ENCODE peak calls at places on chromosomes 13 and 19, in ten cellular contexts. P is Peyer's patch, F is brain microvascular endothelial cell, K is colonic mucosa, R is transverse colon, U is heart left ventricle, C is body of pancreas, M is suprapubic skin, D is adrenal gland, E is left ventricle myocardium inferior. G is an unnamed sample.

GRCh38 chr19:2478756-2479555 is 3.0 kb downstream of the GADD45B start:
- DNase-seq in K (peak), D (peak), M (peak), C (peak), U (peak), F (peak), R (peak), E (peak), P (peak), G (peak)

GRCh38 chr19:35946203-35946602 is 10.0 kb downstream of the LRFN3 start:
- DNase-seq in U (no peak), F (no peak), C (no peak), D (no peak), E (no peak), P (no peak), K (no peak), R (no peak), M (no peak), G (no peak)

GRCh38 chr19:44608391-44608821 is 5.0 kb upstream of the IGSF23 start:
- DNase-seq in C (no peak), E (no peak), U (no peak), R (no peak), D (no peak), K (peak), M (no peak), P (no peak), F (no peak), G (no peak)

GRCh38 chr19:19170053-19170945 is at the start of gene MEF2B:
- DNase-seq in D (peak), M (peak), F (peak), K (peak), C (peak), E (peak), P (peak), R (peak), U (peak), G (peak)

GRCh38 chr13:89925107-89925506 is 1422.4 kb upstream of the MIR17HG start:
- DNase-seq in F (no peak), U (no peak), C (no peak), D (no peak), E (no peak), K (no peak), R (no peak), M (no peak), P (no peak), G (no peak)

GRCh38 chr19:38527466-38528136 is 90.2 kb downstream of the MAP4K1 start:
- DNase-seq in M (no peak), U (no peak), E (no peak), F (no peak), C (no peak), P (no peak), R (no peak), D (no peak), K (no peak), G (no peak)

GRCh38 chr19:17090501-17091074 is 15.0 kb downstream of the MYO9B start:
- DNase-seq in F (peak), K (no peak), R (no peak), D (peak), C (no peak), P (no peak), M (no peak), U (no peak), E (no peak), G (no peak)

GRCh38 chr13:21676611-21677021 is 5.7 kb downstream of the FGF9 start:
- DNase-seq in M (no peak), U (peak), K (peak), R (peak), P (peak), C (peak), F (no peak), D (peak), E (no peak), G (no peak)

GRCh38 chr19:16106121-16106520 is 5.6 kb upstream of the RAB8A start:
- DNase-seq in U (no peak), P (no peak), E (no peak), F (no peak), K (peak), M (no peak), C (no peak), D (no peak), R (peak), G (no peak)

GRCh38 chr13:46804391-46804815 is 7.4 kb upstream of the ESD start:
- DNase-seq in U (no peak), F (peak), E (no peak), C (no peak), M (no peak), D (no peak), K (no peak), R (no peak), P (no peak), G (no peak)

GRCh38 chr19:6739884-6740588 is 556 bp downstream of the TRIP10 start:
- DNase-seq in K (no peak), U (peak), F (no peak), E (peak), R (peak), D (no peak), M (no peak), P (peak), C (peak), G (no peak)

GRCh38 chr13:26584713-26585112 is 27.2 kb downstream of the WASF3 start:
- DNase-seq in U (no peak), M (no peak), R (no peak), K (no peak), P (no peak), D (no peak), C (no peak), E (no peak), F (peak), G (no peak)

GRCh38 chr13:98990701-98991100 is 12.8 kb upstream of the DOCK9 start:
- DNase-seq in K (no peak), U (no peak), C (no peak), R (no peak), M (no peak), E (no peak), D (no peak), F (no peak), P (no peak), G (no peak)

GRCh38 chr13:50485979-50486935 is 357.2 kb downstream of the DLEU7 start:
- DNase-seq in P (no peak), D (no peak), U (no peak), M (no peak), F (peak), E (no peak), K (no peak), C (no peak), R (no peak), G (no peak)

GRCh38 chr13:41577437-41577836 is 120.1 kb downstream of the RGCC start:
- DNase-seq in P (no peak), M (peak), C (no peak), K (peak), R (no peak), U (peak), F (no peak), E (peak), D (no peak), G (peak)

GRCh38 chr19:43612374-43612773 is 486 bp downstream of the SRRM5 start:
- DNase-seq in C (no peak), M (no peak), E (no peak), K (no peak), F (no peak), D (no peak), U (no peak), R (no peak), P (no peak), G (no peak)

GRCh38 chr13:82480415-82480814 is 1401.9 kb downstream of the SLITRK1 start:
- DNase-seq in K (no peak), C (no peak), M (no peak), E (no peak), D (no peak), P (no peak), R (no peak), U (no peak), F (no peak), G (no peak)

GRCh38 chr19:17479325-17479791 is 9.0 kb downstream of the SLC27A1 start:
- DNase-seq in U (no peak), P (no peak), E (no peak), F (peak), C (no peak), M (no peak), K (no peak), R (no peak), D (no peak), G (no peak)

GRCh38 chr13:70723732-70724131 is 615.5 kb upstream of the KLHL1 start:
- DNase-seq in M (no peak), C (no peak), R (no peak), F (peak), D (no peak), K (no peak), P (no peak), U (no peak), E (no peak), G (no peak)

GRCh38 chr13:27034678-27035111 is 136.9 kb downstream of the USP12 start:
- DNase-seq in C (no peak), F (no peak), D (no peak), E (no peak), K (no peak), M (no peak), U (no peak), R (no peak), P (no peak), G (no peak)

GRCh38 chr13:75196112-75196855 is 285.7 kb downstream of the TBC1D4 start:
- DNase-seq in F (peak), K (no peak), U (no peak), P (no peak), D (no peak), M (no peak), E (no peak), R (no peak), C (no peak), G (no peak)

GRCh38 chr19:54141356-54141755 is 3.8 kb downstream of the CNOT3 start:
- DNase-seq in M (no peak), D (no peak), E (no peak), U (no peak), K (no peak), R (no peak), F (no peak), C (no peak), P (no peak), G (no peak)

GRCh38 chr19:40585677-40586422 is 9.2 kb downstream of the SHKBP1 start:
- DNase-seq in C (no peak), U (no peak), K (no peak), M (no peak), E (no peak), F (peak), R (no peak), D (no peak), P (no peak), G (no peak)

GRCh38 chr19:16627194-16627927 is 643 bp downstream of the MED26 start:
- DNase-seq in C (peak), P (no peak), F (no peak), D (no peak), R (peak), M (peak), E (no peak), K (peak), U (peak), G (no peak)

GRCh38 chr13:105410602-105411001 is 1124.9 kb downstream of the EFNB2 start:
- DNase-seq in K (peak), R (peak), M (no peak), U (peak), E (peak), C (peak), F (no peak), D (peak), P (peak), G (peak)

GRCh38 chr19:5526691-5527090 is 41.1 kb downstream of the TINCR start:
- DNase-seq in U (no peak), M (no peak), C (no peak), E (no peak), R (no peak), D (no peak), P (no peak), F (no peak), K (no peak), G (no peak)

GRCh38 chr19:58229255-58229639 is 533 bp downstream of the ZNF544 start:
- DNase-seq in M (no peak), U (no peak), E (no peak), R (no peak), F (peak), P (no peak), C (no peak), K (no peak), D (no peak), G (no peak)

GRCh38 chr19:38946229-38947010 is 15.7 kb downstream of the MRPS12 start:
- DNase-seq in P (no peak), M (no peak), D (no peak), U (no peak), F (no peak), C (no peak), R (no peak), E (no peak), K (no peak), G (no peak)

GRCh38 chr13:77176350-77176749 is 149.4 kb upstream of the FBXL3 start:
- DNase-seq in K (no peak), M (no peak), U (no peak), F (peak), E (no peak), R (no peak), P (no peak), D (no peak), C (no peak), G (no peak)

GRCh38 chr19:917323-918151 is at the start of gene KISS1R:
- DNase-seq in D (no peak), F (no peak), R (no peak), E (no peak), P (no peak), K (no peak), M (no peak), C (peak), U (no peak), G (no peak)
- H3K4me3 ChIP-seq in D (no peak), F (no peak), R (no peak), E (peak), P (peak), K (peak), M (peak), C (no peak), U (peak), G (peak)

DNA sequence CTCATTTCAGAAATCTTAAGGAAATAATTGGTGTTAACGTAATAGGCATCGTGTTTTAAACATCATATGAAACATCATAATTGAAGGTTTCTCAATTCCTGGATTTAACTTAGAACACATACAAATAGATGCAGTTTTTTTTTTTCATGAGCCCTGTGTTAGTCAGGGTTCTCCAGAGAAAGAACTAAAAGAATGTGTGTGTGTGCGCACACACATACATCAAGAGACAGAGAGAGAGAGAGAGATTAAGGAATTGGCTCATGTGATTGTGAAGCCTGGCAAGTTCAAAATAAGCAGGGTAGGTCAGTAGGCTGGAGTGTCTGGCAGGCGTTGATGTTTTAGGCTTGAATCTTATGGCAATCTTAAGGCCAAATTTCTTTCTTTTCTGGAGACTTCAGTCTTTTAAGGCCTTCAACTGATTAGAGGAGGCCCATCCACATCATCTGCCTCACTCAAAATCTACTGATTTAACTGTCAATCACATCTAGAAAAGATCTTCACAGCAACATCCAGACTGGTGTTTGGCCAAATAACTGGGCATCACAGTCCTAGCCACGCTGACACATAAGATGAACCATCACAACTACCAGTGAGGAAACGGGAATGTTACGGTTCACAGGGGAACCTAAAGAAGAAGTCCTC is 25.2 kb downstream of the SPATA13 start:
- DNase-seq in U (no peak), C (no peak), M (no peak), P (no peak), D (no peak), E (no peak), K (no peak), R (no peak), F (no peak), G (no peak)
- H3K27ac ChIP-seq in U (no peak), C (peak), M (no peak), P (no peak), D (no peak), E (no peak), K (no peak), R (no peak), F (no peak), G (no peak)

GRCh38 chr13:107238262-107238661 is 670.3 kb upstream of the ARGLU1 start:
- DNase-seq in F (no peak), D (no peak), P (no peak), C (no peak), U (no peak), K (no peak), M (no peak), R (no peak), E (no peak), G (no peak)
- TF ChIP-seq CTCF in F (no peak), D (no peak), P (no peak), C (no peak), U (no peak), K (no peak), M (no peak), R (no peak), E (no peak), G (no peak)

DNA sequence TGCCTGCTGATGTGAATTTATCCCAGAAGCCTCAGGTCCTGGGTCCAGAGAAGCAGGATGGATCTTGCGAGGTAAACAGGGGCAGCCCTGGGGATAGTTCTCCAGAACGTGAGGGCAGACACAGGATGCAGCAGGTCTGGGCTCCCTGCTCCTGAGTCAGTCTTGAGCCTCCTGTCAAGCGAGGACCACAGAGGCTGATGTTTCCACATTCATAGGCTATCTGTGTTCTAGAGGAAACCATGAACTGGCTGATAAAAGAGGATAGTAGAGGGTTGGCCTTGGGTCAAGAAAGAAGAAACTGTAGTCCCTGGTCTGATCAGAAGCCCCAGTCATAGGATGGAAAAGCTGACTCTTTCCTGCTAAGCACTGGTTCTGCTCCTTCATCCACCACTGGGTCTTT is 2.2 kb downstream of the ZNF175 start:
- DNase-seq in U (no peak), P (no peak), M (no peak), F (peak), E (no peak), D (no peak), C (no peak), R (no peak), K (no peak), G (no peak)
- H3K4me3 ChIP-seq in U (no peak), P (no peak), M (no peak), F (peak), E (no peak), D (no peak), C (no peak), R (no peak), K (no peak), G (no peak)

GRCh38 chr13:44270153-44270552 is 103.5 kb upstream of the SERP2 start:
- DNase-seq in E (no peak), D (no peak), R (no peak), F (no peak), K (no peak), C (no peak), P (no peak), U (no peak), M (no peak), G (no peak)
- H3K27ac ChIP-seq in E (peak), D (no peak), R (peak), F (no peak), K (no peak), C (no peak), P (peak), U (peak), M (no peak), G (peak)

DNA sequence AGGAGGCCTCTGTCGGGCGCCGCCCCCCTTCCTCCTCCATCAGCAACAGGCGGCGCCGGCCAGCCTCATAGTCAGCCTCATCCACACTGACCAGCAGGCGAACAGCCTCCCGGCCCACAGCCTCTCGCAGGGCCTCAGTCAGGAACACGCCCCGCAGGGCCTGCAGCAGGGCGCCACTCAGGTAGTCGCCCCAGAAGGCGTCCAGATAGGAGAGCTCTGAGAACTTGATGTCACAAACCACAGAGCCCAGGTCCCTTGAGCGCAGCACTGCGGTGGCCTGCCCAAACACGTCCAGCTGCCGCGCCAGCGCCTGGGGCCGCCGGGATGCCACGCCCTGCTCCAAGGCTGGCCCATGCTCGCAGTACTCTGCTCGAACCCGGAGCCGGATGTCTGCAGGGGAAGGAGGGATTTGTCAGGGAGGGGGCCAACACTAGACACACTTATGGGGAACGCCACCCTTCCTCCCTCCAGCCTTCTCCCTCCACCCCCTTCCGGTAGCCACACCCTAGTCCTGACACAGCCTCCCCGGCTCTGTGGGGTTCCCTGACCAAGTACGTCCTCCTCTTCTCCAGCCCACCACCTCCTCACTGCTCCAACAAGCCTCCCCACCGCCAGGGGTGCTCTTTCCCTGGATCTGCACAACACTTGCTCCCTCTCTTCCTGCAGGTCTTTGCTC is 17.9 kb downstream of the DEDD2 start:
- DNase-seq in U (peak), D (no peak), P (no peak), F (no peak), M (peak), K (no peak), C (no peak), R (peak), E (peak), G (peak)
- TF ChIP-seq CTCF in U (no peak), D (no peak), P (no peak), F (no peak), M (no peak), K (no peak), C (no peak), R (no peak), E (no peak), G (no peak)

GRCh38 chr19:3479819-3480215 is 508 bp downstream of the SMIM24 start:
- DNase-seq in R (no peak), M (no peak), C (no peak), D (no peak), P (peak), K (peak), F (no peak), E (no peak), U (no peak), G (no peak)
- H3K4me3 ChIP-seq in R (peak), M (no peak), C (no peak), D (no peak), P (peak), K (peak), F (no peak), E (no peak), U (no peak), G (no peak)

G was measured in tibial artery.